ENCODE peak calls at places on chromosomes 16 and 17, in four cellular contexts. One of them, this sample, is unnamed.

GRCh38 chr16:20695024-20695423 is 2.5 kb downstream of the ACSM1 start:
- DNase-seq in H1: no peak
- DNase-seq in thoracic aorta: no peak
- DNase-seq in nephron progenitor cell: no peak
- DNase-seq in this sample: no peak

GRCh38 chr17:64685705-64686104 is 23.6 kb upstream of the SMURF2 start:
- DNase-seq in H1: no peak
- DNase-seq in thoracic aorta: no peak
- DNase-seq in nephron progenitor cell: no peak
- DNase-seq in this sample: no peak

GRCh38 chr17:28896884-28897768 is at the start of gene FLOT2:
- DNase-seq in H1: peak
- DNase-seq in thoracic aorta: peak
- DNase-seq in nephron progenitor cell: peak
- DNase-seq in this sample: peak

GRCh38 chr16:29992371-29992967 is 2.9 kb downstream of the HIRIP3 start:
- DNase-seq in H1: no peak
- DNase-seq in thoracic aorta: no peak
- DNase-seq in nephron progenitor cell: no peak
- DNase-seq in this sample: peak

GRCh38 chr17:14622622-14623101 is 321.8 kb downstream of the HS3ST3B1 start:
- DNase-seq in H1: no peak
- DNase-seq in thoracic aorta: no peak
- DNase-seq in nephron progenitor cell: peak
- DNase-seq in this sample: no peak

GRCh38 chr17:63282455-63282854 is 163.7 kb downstream of the CYB561 start:
- DNase-seq in H1: no peak
- DNase-seq in thoracic aorta: no peak
- DNase-seq in nephron progenitor cell: no peak
- DNase-seq in this sample: no peak

GRCh38 chr16:49932943-49933342 is 77.0 kb upstream of the ZNF423 start:
- DNase-seq in H1: no peak
- DNase-seq in thoracic aorta: no peak
- DNase-seq in nephron progenitor cell: no peak
- DNase-seq in this sample: peak

GRCh38 chr17:15431766-15432165 is 35.7 kb downstream of the CDRT4 start:
- DNase-seq in H1: no peak
- DNase-seq in thoracic aorta: no peak
- DNase-seq in nephron progenitor cell: no peak
- DNase-seq in this sample: no peak

GRCh38 chr17:14762736-14763479 is 462.0 kb downstream of the HS3ST3B1 start:
- DNase-seq in H1: no peak
- DNase-seq in thoracic aorta: no peak
- DNase-seq in nephron progenitor cell: no peak
- DNase-seq in this sample: no peak

GRCh38 chr17:50076591-50077235 is 18.4 kb upstream of the PDK2 start:
- DNase-seq in H1: no peak
- DNase-seq in thoracic aorta: no peak
- DNase-seq in nephron progenitor cell: peak
- DNase-seq in this sample: no peak

GRCh38 chr17:63406689-63407330 is 39.3 kb downstream of the CYB561 start:
- DNase-seq in H1: peak
- DNase-seq in thoracic aorta: peak
- DNase-seq in nephron progenitor cell: peak
- DNase-seq in this sample: peak

GRCh38 chr16:84303516-84303915 is 8.8 kb downstream of the WFDC1 start:
- DNase-seq in H1: no peak
- DNase-seq in thoracic aorta: no peak
- DNase-seq in nephron progenitor cell: no peak
- DNase-seq in this sample: no peak

GRCh38 chr17:82737981-82738877 is 2.8 kb downstream of the FN3K start:
- DNase-seq in H1: no peak
- DNase-seq in thoracic aorta: no peak
- DNase-seq in nephron progenitor cell: no peak
- DNase-seq in this sample: peak

GRCh38 chr16:72819345-72819744 is 228.6 kb downstream of the ZFHX3 start:
- DNase-seq in H1: no peak
- DNase-seq in thoracic aorta: no peak
- DNase-seq in nephron progenitor cell: no peak
- DNase-seq in this sample: peak

GRCh38 chr16:12089492-12090161 is 113.1 kb downstream of the SNX29 start:
- DNase-seq in H1: no peak
- DNase-seq in thoracic aorta: peak
- DNase-seq in nephron progenitor cell: peak
- DNase-seq in this sample: peak

GRCh38 chr17:5661486-5662125 is 77.3 kb upstream of the NLRP1 start:
- DNase-seq in H1: no peak
- DNase-seq in thoracic aorta: no peak
- DNase-seq in nephron progenitor cell: peak
- DNase-seq in this sample: no peak

GRCh38 chr17:82314012-82314720 is 3.2 kb downstream of the CD7 start:
- DNase-seq in H1: no peak
- DNase-seq in thoracic aorta: no peak
- DNase-seq in nephron progenitor cell: no peak
- DNase-seq in this sample: no peak

GRCh38 chr16:82651921-82652601 is 25.3 kb downstream of the CDH13 start:
- DNase-seq in H1: no peak
- DNase-seq in thoracic aorta: no peak
- DNase-seq in nephron progenitor cell: no peak
- DNase-seq in this sample: no peak

GRCh38 chr16:80084614-80085013 is 456.2 kb upstream of the DYNLRB2 start:
- DNase-seq in H1: peak
- DNase-seq in thoracic aorta: no peak
- DNase-seq in nephron progenitor cell: peak
- DNase-seq in this sample: peak

GRCh38 chr17:83194189-83194565 is 114.8 kb downstream of the METRNL start:
- DNase-seq in H1: no peak
- DNase-seq in thoracic aorta: no peak
- DNase-seq in nephron progenitor cell: no peak
- DNase-seq in this sample: no peak

GRCh38 chr16:78465730-78466129 is 366.3 kb downstream of the WWOX start:
- DNase-seq in H1: no peak
- DNase-seq in thoracic aorta: no peak
- DNase-seq in nephron progenitor cell: no peak
- DNase-seq in this sample: no peak

GRCh38 chr16:77555781-77556180 is 120.9 kb upstream of the ADAMTS18 start:
- DNase-seq in H1: no peak
- DNase-seq in thoracic aorta: no peak
- DNase-seq in nephron progenitor cell: peak
- DNase-seq in this sample: no peak

GRCh38 chr17:20998571-20999043 is 44.2 kb downstream of the USP22 start:
- DNase-seq in H1: no peak
- DNase-seq in thoracic aorta: no peak
- DNase-seq in nephron progenitor cell: no peak
- DNase-seq in this sample: peak

GRCh38 chr17:78973196-78973595 is 6.5 kb downstream of the LGALS3BP start:
- DNase-seq in H1: no peak
- DNase-seq in thoracic aorta: no peak
- DNase-seq in nephron progenitor cell: peak
- DNase-seq in this sample: no peak

GRCh38 chr17:66304304-66305174 is 2.1 kb downstream of the PRKCA start:
- DNase-seq in H1: peak
- DNase-seq in thoracic aorta: no peak
- DNase-seq in nephron progenitor cell: no peak
- DNase-seq in this sample: peak

GRCh38 chr17:70230883-70231282 is 61.6 kb downstream of the KCNJ2 start:
- DNase-seq in H1: no peak
- DNase-seq in thoracic aorta: no peak
- DNase-seq in nephron progenitor cell: no peak
- DNase-seq in this sample: peak

GRCh38 chr17:64460955-64461354 is 12.0 kb downstream of the MILR1 start:
- DNase-seq in H1: no peak
- DNase-seq in thoracic aorta: no peak
- DNase-seq in nephron progenitor cell: no peak
- DNase-seq in this sample: peak

GRCh38 chr17:37791434-37791833 is 46.6 kb upstream of the HNF1B start:
- DNase-seq in H1: no peak
- DNase-seq in thoracic aorta: no peak
- DNase-seq in nephron progenitor cell: no peak
- DNase-seq in this sample: peak

GRCh38 chr17:9729034-9729650 is 62.2 kb downstream of the DHRS7C start:
- DNase-seq in H1: no peak
- DNase-seq in thoracic aorta: no peak
- DNase-seq in nephron progenitor cell: peak
- DNase-seq in this sample: peak

GRCh38 chr17:55451203-55451641 is 29.6 kb upstream of the MMD start:
- DNase-seq in H1: no peak
- DNase-seq in thoracic aorta: no peak
- DNase-seq in nephron progenitor cell: no peak
- DNase-seq in this sample: peak

GRCh38 chr16:67150058-67150832 is 553 bp downstream of the B3GNT9 start:
- DNase-seq in H1: no peak
- DNase-seq in thoracic aorta: no peak
- DNase-seq in nephron progenitor cell: peak
- DNase-seq in this sample: peak

GRCh38 chr16:11990672-11991390 is 14.3 kb downstream of the SNX29 start:
- DNase-seq in H1: no peak
- DNase-seq in thoracic aorta: no peak
- DNase-seq in nephron progenitor cell: no peak
- DNase-seq in this sample: no peak

GRCh38 chr16:23679274-23679985 is 741 bp downstream of the PLK1 start:
- DNase-seq in H1: no peak
- DNase-seq in thoracic aorta: no peak
- DNase-seq in nephron progenitor cell: peak
- DNase-seq in this sample: peak

GRCh38 chr16:72985148-72985882 is 62.6 kb downstream of the ZFHX3 start:
- DNase-seq in H1: no peak
- DNase-seq in thoracic aorta: no peak
- DNase-seq in nephron progenitor cell: no peak
- DNase-seq in this sample: peak

GRCh38 chr16:70574595-70575271 is 51.1 kb downstream of the SF3B3 start:
- DNase-seq in H1: no peak
- DNase-seq in thoracic aorta: no peak
- DNase-seq in nephron progenitor cell: no peak
- DNase-seq in this sample: peak

GRCh38 chr16:80167657-80168056 is 373.1 kb upstream of the DYNLRB2 start:
- DNase-seq in H1: no peak
- DNase-seq in thoracic aorta: no peak
- DNase-seq in nephron progenitor cell: peak
- DNase-seq in this sample: no peak

GRCh38 chr16:533391-534088 is 6.0 kb downstream of the CAPN15 start:
- DNase-seq in H1: no peak
- DNase-seq in thoracic aorta: no peak
- DNase-seq in nephron progenitor cell: peak
- DNase-seq in this sample: no peak

GRCh38 chr17:68431661-68432071 is 25.6 kb downstream of the WIPI1 start:
- DNase-seq in H1: no peak
- DNase-seq in thoracic aorta: no peak
- DNase-seq in nephron progenitor cell: peak
- DNase-seq in this sample: peak

GRCh38 chr16:22300427-22301071 is 3.3 kb downstream of the POLR3E start:
- DNase-seq in H1: no peak
- DNase-seq in thoracic aorta: no peak
- DNase-seq in nephron progenitor cell: peak
- DNase-seq in this sample: peak

DNA sequence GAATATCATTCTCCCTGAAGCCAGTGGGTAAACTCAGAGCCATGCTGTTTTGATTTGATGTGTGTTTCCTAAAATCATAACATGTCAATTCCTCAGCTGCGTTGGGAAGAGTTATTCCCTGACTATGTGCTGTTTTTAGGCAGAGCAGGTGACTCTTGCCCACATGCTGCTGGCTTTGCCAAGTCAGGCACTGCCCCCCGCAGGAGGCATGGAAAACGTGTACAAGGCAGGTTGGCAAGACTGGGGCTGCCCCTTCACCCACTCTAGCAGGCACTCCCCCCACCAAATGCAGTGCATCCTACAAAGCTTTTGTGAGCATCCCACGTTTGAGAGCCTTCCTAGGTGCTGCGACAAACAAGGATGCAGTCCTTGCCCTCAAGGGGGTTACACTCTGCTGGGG is 38.3 kb upstream of the NAT9 start:
- DNase-seq in H1: no peak
- DNase-seq in thoracic aorta: no peak
- DNase-seq in nephron progenitor cell: no peak
- DNase-seq in this sample: no peak
- TF ChIP-seq CTCF in H1: no peak
- TF ChIP-seq CTCF in thoracic aorta: no peak
- TF ChIP-seq CTCF in nephron progenitor cell: no peak
- TF ChIP-seq CTCF in this sample: no peak

DNA sequence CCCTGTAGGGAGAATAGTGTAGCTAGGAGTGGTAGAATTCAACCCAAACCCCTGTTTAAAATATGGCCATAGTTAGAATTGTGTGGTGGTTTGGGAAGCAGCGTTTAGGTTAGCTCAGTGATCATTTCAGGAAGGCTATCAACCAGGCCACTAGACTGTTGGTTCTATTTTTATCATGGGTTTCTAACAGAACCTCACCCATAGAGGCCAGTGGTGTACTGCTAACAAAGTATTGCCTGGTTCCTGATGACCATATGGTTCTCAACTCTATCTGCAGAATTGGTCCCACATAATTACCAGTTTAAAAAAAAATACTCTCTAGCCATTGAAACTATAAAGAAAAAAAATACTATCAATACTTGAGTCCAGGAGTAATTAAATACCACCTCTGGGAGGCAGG is 70.5 kb upstream of the RASL10B start:
- DNase-seq in H1: no peak
- DNase-seq in thoracic aorta: no peak
- DNase-seq in nephron progenitor cell: no peak
- DNase-seq in this sample: no peak
- TF ChIP-seq CTCF in H1: no peak
- TF ChIP-seq CTCF in thoracic aorta: no peak
- TF ChIP-seq CTCF in nephron progenitor cell: no peak
- TF ChIP-seq CTCF in this sample: no peak

GRCh38 chr17:67375761-67376160 is 1.3 kb upstream of the PITPNC1 start:
- DNase-seq in H1: no peak
- DNase-seq in thoracic aorta: no peak
- DNase-seq in nephron progenitor cell: no peak
- DNase-seq in this sample: no peak

GRCh38 chr17:67377727-67378443 is 804 bp downstream of the PITPNC1 start:
- DNase-seq in H1: no peak
- DNase-seq in thoracic aorta: no peak
- DNase-seq in nephron progenitor cell: peak
- DNase-seq in this sample: peak

GRCh38 chr17:67376509-67376891 is 581 bp upstream of the PITPNC1 start:
- DNase-seq in H1: no peak
- DNase-seq in thoracic aorta: no peak
- DNase-seq in nephron progenitor cell: no peak
- DNase-seq in this sample: peak

GRCh38 chr17:67378444-67379250 is 1.6 kb downstream of the PITPNC1 start:
- DNase-seq in H1: no peak
- DNase-seq in thoracic aorta: no peak
- DNase-seq in nephron progenitor cell: peak
- DNase-seq in this sample: peak

GRCh38 chr17:67376892-67377726 is at the start of gene PITPNC1:
- DNase-seq in H1: no peak
- DNase-seq in thoracic aorta: peak
- DNase-seq in nephron progenitor cell: peak
- DNase-seq in this sample: peak
- TF ChIP-seq CTCF in H1: no peak
- TF ChIP-seq CTCF in thoracic aorta: peak
- TF ChIP-seq CTCF in nephron progenitor cell: no peak
- TF ChIP-seq CTCF in this sample: no peak

GRCh38 chr16:69494993-69495392 is 70.6 kb downstream of the CYB5B start:
- DNase-seq in H1: peak
- DNase-seq in thoracic aorta: no peak
- DNase-seq in nephron progenitor cell: no peak
- DNase-seq in this sample: peak
- TF ChIP-seq CTCF in H1: peak
- TF ChIP-seq CTCF in thoracic aorta: no peak
- TF ChIP-seq CTCF in nephron progenitor cell: no peak
- TF ChIP-seq CTCF in this sample: peak